ENCODE peak calls at places on chromosomes 1 and 21, in seven cellular contexts. K is cardiac fibroblast; M is fibroblast of lung; F is foreskin fibroblast; Q is suprapubic skin; G is heart right ventricle; S is CD8-positive, alpha-beta T cell. J is an unnamed sample.

GRCh38 chr1:12184008-12184681 is 17.4 kb downstream of the TNFRSF1B start:
- DNase-seq in K (peak), M (peak), F (peak), Q (peak), G (peak), S (no peak), J (peak)

GRCh38 chr1:184970691-184971161 is 3.6 kb downstream of the NIBAN1 start:
- DNase-seq in K (peak), M (peak), F (peak), Q (no peak), G (no peak), S (no peak), J (no peak)

GRCh38 chr1:35899941-35900340 is 16.9 kb downstream of the AGO1 start:
- DNase-seq in K (no peak), M (no peak), F (no peak), Q (no peak), G (no peak), S (no peak), J (no peak)

GRCh38 chr21:38434913-38435533 is 63.3 kb downstream of the ERG start:
- DNase-seq in K (peak), M (peak), F (peak), Q (no peak), G (no peak), S (no peak), J (peak)

GRCh38 chr1:245345191-245345884 is 190.6 kb downstream of the KIF26B start:
- DNase-seq in K (no peak), M (no peak), F (no peak), Q (no peak), G (no peak), S (no peak), J (no peak)

GRCh38 chr1:84365225-84366221 is 32.8 kb upstream of the DNASE2B start:
- DNase-seq in K (peak), M (peak), F (peak), Q (no peak), G (no peak), S (no peak), J (peak)

GRCh38 chr1:117029690-117030089 is 28.1 kb downstream of the CD101 start:
- DNase-seq in K (no peak), M (no peak), F (no peak), Q (no peak), G (no peak), S (no peak), J (no peak)

GRCh38 chr1:93347319-93347899 is 1.7 kb downstream of the DR1 start:
- DNase-seq in K (no peak), M (no peak), F (no peak), Q (no peak), G (no peak), S (no peak), J (no peak)

GRCh38 chr21:17775431-17776126 is 43.6 kb downstream of the C21orf91 start:
- DNase-seq in K (no peak), M (no peak), F (no peak), Q (no peak), G (no peak), S (peak), J (no peak)

GRCh38 chr1:76291737-76292136 is 217.2 kb downstream of the ST6GALNAC3 start:
- DNase-seq in K (no peak), M (no peak), F (no peak), Q (no peak), G (no peak), S (no peak), J (no peak)

GRCh38 chr1:236753554-236753953 is 41.5 kb upstream of the MTR start:
- DNase-seq in K (peak), M (peak), F (peak), Q (no peak), G (no peak), S (no peak), J (no peak)

GRCh38 chr1:96992871-96993270 is 271.3 kb downstream of the PTBP2 start:
- DNase-seq in K (no peak), M (peak), F (peak), Q (no peak), G (no peak), S (no peak), J (peak)

GRCh38 chr1:159141584-159142518 is 29.6 kb upstream of the CADM3 start:
- DNase-seq in K (peak), M (peak), F (peak), Q (no peak), G (no peak), S (no peak), J (peak)

GRCh38 chr1:51768971-51769601 is 109.4 kb downstream of the NRDC start:
- DNase-seq in K (peak), M (peak), F (peak), Q (no peak), G (no peak), S (no peak), J (peak)

GRCh38 chr1:70518106-70518505 is 107.0 kb downstream of the CTH start:
- DNase-seq in K (no peak), M (no peak), F (no peak), Q (no peak), G (no peak), S (no peak), J (no peak)

GRCh38 chr1:152328801-152329391 is 3.9 kb upstream of the FLG start:
- DNase-seq in K (no peak), M (peak), F (no peak), Q (no peak), G (no peak), S (no peak), J (no peak)

GRCh38 chr1:166925791-166926483 is 49.4 kb downstream of the ILDR2 start:
- DNase-seq in K (peak), M (peak), F (no peak), Q (no peak), G (no peak), S (no peak), J (peak)

GRCh38 chr1:22850681-22851080 is 122.0 kb downstream of the LACTBL1 start:
- DNase-seq in K (peak), M (no peak), F (peak), Q (no peak), G (peak), S (no peak), J (no peak)

GRCh38 chr21:39064325-39065012 is 118.8 kb downstream of the PSMG1 start:
- DNase-seq in K (no peak), M (no peak), F (no peak), Q (no peak), G (no peak), S (no peak), J (no peak)

GRCh38 chr1:161374373-161374772 is 6.7 kb upstream of the CFAP126 start:
- DNase-seq in K (peak), M (no peak), F (peak), Q (no peak), G (no peak), S (no peak), J (peak)

GRCh38 chr1:172616646-172617045 is 42.3 kb upstream of the FASLG start:
- DNase-seq in K (no peak), M (no peak), F (peak), Q (no peak), G (no peak), S (no peak), J (no peak)

GRCh38 chr1:226679853-226680516 is 59.1 kb downstream of the ITPKB start:
- DNase-seq in K (peak), M (peak), F (peak), Q (peak), G (peak), S (peak), J (peak)

GRCh38 chr1:104648269-104648691 is 898.6 kb downstream of the AMY1C start:
- DNase-seq in K (peak), M (no peak), F (peak), Q (no peak), G (no peak), S (no peak), J (peak)

GRCh38 chr1:53636621-53637171 is 102.3 kb downstream of the GLIS1 start:
- DNase-seq in K (no peak), M (no peak), F (no peak), Q (peak), G (no peak), S (no peak), J (no peak)

DNA sequence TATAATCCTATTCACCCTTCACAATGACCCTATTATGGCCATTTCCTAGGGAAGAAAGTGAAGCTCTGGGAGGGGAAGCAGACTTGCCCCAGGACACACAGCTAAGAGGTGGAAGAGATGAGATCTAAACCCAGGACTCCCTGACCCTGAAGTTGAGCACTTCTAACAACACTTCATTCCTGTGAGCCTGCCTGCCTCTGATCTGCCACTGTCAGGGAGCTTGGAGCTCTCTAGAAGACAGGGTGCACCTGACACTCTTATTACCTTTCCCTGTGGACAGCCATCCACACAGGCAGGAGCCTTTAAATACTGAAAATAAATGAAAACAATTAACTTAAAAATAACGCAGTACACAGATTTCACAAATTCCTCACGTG is 599 bp downstream of the MKNK1 start:
- DNase-seq in K (no peak), M (no peak), F (peak), Q (no peak), G (no peak), S (no peak), J (no peak)
- TF ChIP-seq CTCF in K (no peak), M (no peak), F (no peak), Q (no peak), G (no peak), S (no peak), J (no peak)

DNA sequence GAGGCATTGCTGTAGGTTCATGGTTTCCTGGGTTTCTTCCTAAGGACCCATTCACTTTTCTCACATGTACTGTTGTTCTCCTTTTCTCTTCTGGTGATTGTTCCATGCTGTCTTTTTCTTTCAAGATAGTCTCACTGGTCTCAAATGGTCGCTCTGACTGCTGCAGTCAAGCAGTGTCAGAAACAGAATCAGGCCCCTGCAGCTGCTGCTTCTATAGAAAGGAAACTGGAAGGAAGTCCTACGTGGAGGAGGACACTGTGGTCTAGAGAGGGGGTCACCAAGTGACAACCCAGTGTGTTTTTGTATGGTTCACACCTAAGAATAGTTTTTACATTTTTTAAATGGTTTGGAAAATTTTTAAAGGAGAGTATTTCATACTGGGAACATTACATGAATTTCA is 2.4 kb downstream of the NECAP2 start:
- DNase-seq in K (no peak), M (no peak), F (no peak), Q (no peak), G (no peak), S (no peak), J (no peak)
- H3K4me3 ChIP-seq in K (no peak), M (no peak), F (no peak), Q (no peak), G (no peak), S (no peak), J (no peak)

GRCh38 chr1:151135433-151136385 is 10.7 kb downstream of the SEMA6C start:
- DNase-seq in K (no peak), M (no peak), F (no peak), Q (no peak), G (no peak), S (no peak), J (no peak)
- TF ChIP-seq CTCF in K (no peak), M (no peak), F (no peak), Q (no peak), G (no peak), S (no peak), J (peak)

GRCh38 chr1:56080123-56080522 is 499.2 kb downstream of the PLPP3 start:
- DNase-seq in K (no peak), M (no peak), F (peak), Q (no peak), G (no peak), S (no peak), J (no peak)

GRCh38 chr1:56084242-56084641 is 495.1 kb downstream of the PLPP3 start:
- DNase-seq in K (no peak), M (no peak), F (no peak), Q (no peak), G (no peak), S (no peak), J (no peak)

GRCh38 chr1:56077223-56077622 is 502.1 kb downstream of the PLPP3 start:
- DNase-seq in K (peak), M (no peak), F (peak), Q (no peak), G (no peak), S (no peak), J (no peak)

GRCh38 chr1:56081151-56081550 is 498.2 kb downstream of the PLPP3 start:
- DNase-seq in K (peak), M (peak), F (peak), Q (no peak), G (peak), S (no peak), J (peak)
- H3K4me3 ChIP-seq in K (no peak), M (peak), F (peak), Q (no peak), G (no peak), S (no peak), J (no peak)

GRCh38 chr1:180863158-180863775 is 49.4 kb upstream of the KIAA1614 start:
- DNase-seq in K (peak), M (peak), F (peak), Q (no peak), G (no peak), S (no peak), J (peak)
- TF ChIP-seq CTCF in K (peak), M (peak), F (peak), Q (peak), G (peak), S (peak), J (peak)

DNA sequence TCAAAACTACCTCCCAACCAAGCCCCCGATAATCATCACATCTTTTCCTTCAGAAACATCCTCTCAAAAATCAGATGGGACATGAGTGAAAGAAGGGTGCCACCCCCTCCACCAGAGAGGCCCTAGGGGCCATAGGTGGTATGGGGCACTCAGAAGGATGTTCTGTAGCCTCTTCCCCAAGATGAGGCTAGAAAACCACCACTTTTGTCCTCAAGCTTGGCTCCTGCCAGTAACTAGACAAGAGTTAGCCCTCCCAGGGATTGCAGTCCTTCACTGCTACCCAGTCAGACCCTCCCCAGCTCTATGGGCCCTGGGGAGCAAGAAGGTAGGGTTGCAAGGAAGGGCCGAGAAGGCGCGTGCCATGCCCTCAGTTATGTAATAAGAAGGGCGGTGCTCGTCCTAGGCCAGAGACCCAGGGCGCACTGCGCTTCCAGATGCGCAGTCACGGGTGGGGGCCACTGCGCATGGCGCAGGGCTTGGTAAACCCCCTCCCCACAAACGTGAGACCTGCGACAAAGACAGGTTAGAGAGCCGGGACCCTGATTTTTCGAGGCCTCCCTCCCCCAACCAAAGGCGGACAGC is 69.7 kb downstream of the CD46 start:
- DNase-seq in K (no peak), M (no peak), F (no peak), Q (peak), G (no peak), S (no peak), J (no peak)
- H3K4me3 ChIP-seq in K (no peak), M (no peak), F (no peak), Q (peak), G (peak), S (peak), J (no peak)

DNA sequence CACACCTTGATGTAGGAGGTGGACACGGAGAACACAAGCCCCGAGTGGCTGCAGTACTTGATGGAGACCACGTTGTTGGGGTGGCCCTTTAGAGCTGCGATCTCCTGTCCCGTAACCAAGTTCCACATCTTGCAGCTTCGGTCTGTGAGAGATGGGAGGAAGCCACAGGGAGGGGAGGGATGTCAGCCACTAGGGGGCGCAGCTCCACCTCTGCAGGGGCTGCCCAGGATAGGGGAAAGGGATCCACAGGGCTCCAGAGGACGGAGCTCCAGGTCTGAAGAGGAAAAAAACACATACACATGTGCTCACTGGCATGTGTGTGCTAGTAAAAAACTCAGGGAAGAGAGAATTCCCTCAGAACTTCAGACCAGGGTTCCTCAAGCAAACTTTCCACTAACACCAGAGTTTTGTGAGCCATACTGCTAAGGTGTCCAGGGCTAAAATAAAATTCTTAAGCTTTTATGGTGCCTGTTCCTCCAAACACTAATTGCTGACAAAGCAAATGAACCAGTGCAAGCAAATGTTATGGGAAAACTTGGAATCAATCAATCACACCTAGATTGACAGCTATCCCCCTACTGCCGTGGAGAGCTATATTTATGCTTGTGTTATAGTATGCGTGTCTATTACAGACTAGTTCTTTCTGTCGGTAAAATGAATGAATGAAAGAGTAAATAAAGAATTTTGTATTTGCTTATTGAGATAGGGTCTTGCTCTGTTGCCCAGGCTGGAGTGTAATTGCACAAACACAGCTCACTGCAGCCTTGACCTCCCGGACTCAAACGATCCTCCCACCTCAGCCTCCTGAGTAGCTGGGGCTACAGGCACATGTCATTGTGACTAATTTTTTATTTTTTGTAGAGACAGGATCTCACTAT is 43.7 kb downstream of the KIF21B start:
- DNase-seq in K (peak), M (peak), F (peak), Q (no peak), G (no peak), S (peak), J (peak)
- TF ChIP-seq CTCF in K (peak), M (no peak), F (peak), Q (peak), G (peak), S (peak), J (peak)

GRCh38 chr1:212733109-212733508 is 33.5 kb upstream of the BATF3 start:
- DNase-seq in K (no peak), M (no peak), F (no peak), Q (no peak), G (no peak), S (no peak), J (no peak)

GRCh38 chr1:212738330-212738729 is 38.7 kb upstream of the BATF3 start:
- DNase-seq in K (peak), M (peak), F (no peak), Q (no peak), G (no peak), S (no peak), J (peak)

GRCh38 chr1:212731630-212732029 is 32.0 kb upstream of the BATF3 start:
- DNase-seq in K (no peak), M (no peak), F (no peak), Q (no peak), G (no peak), S (no peak), J (no peak)

GRCh38 chr1:212737559-212737958 is 37.9 kb upstream of the BATF3 start:
- DNase-seq in K (no peak), M (no peak), F (no peak), Q (no peak), G (no peak), S (no peak), J (no peak)
- H3K4me3 ChIP-seq in K (no peak), M (no peak), F (no peak), Q (no peak), G (no peak), S (no peak), J (no peak)